ENCODE peak calls at places on chromosomes 4 and X, in ten cellular contexts. S is iPS DF 6.9; B is CD8-positive, alpha-beta memory T cell; A is GM23248; K is CD8-positive, alpha-beta T cell; J is PC-3; R is pancreas; V is CD4-positive, CD25-positive, alpha-beta regulatory T cell; I is heart right ventricle; C is upper lobe of right lung. Q is an unnamed sample.

GRCh38 chr4:82275431-82276423 is 98.1 kb downstream of the HNRNPD start:
- DNase-seq in S (no peak), B (no peak), A (no peak), K (no peak), J (no peak), R (no peak), V (no peak), I (no peak), C (no peak), Q (no peak)

GRCh38 chr4:159071969-159072765 is 30.7 kb upstream of the RAPGEF2 start:
- DNase-seq in S (no peak), B (no peak), A (no peak), K (no peak), J (no peak), R (no peak), V (no peak), I (no peak), C (no peak), Q (no peak)

GRCh38 chr4:74054483-74055032 is 16.1 kb upstream of the CXCL3 start:
- DNase-seq in S (no peak), B (no peak), A (no peak), K (no peak), J (no peak), R (no peak), V (no peak), I (no peak), C (no peak), Q (no peak)

GRCh38 chrX:12955882-12956703 is 18.8 kb upstream of the TMSB4X start:
- DNase-seq in S (no peak), B (peak; percentile 73), A (peak; percentile 72), K (no peak), J (peak; percentile 62), R (no peak), V (peak; percentile 56), I (peak; percentile 59), C (peak; percentile 82), Q (peak; percentile 63)

GRCh38 chr4:78092850-78093249 is 35.7 kb downstream of the FRAS1 start:
- DNase-seq in S (peak; percentile 52), B (no peak), A (no peak), K (no peak), J (no peak), R (no peak), V (no peak), I (no peak), C (no peak), Q (no peak)

GRCh38 chr4:20809796-20810195 is 109.5 kb downstream of the PACRGL start:
- DNase-seq in S (peak; percentile 27), B (no peak), A (no peak), K (no peak), J (peak; percentile 85), R (no peak), V (no peak), I (no peak), C (peak; percentile 73), Q (no peak)

GRCh38 chrX:63664083-63664482 is 120.9 kb downstream of the ARHGEF9 start:
- DNase-seq in S (no peak), B (no peak), A (peak; percentile 4), K (no peak), J (no peak), R (no peak), V (no peak), I (no peak), C (no peak), Q (no peak)

GRCh38 chrX:103584606-103585005 is 709 bp upstream of the TCEAL4 start:
- DNase-seq in S (no peak), B (no peak), A (no peak), K (no peak), J (peak; percentile 11), R (no peak), V (no peak), I (no peak), C (no peak), Q (no peak)

GRCh38 chrX:24927372-24927771 is 88.4 kb downstream of the ARX start:
- DNase-seq in S (no peak), B (no peak), A (no peak), K (no peak), J (no peak), R (no peak), V (no peak), I (no peak), C (no peak), Q (no peak)

GRCh38 chr4:38931125-38931524 is 63.5 kb downstream of the FAM114A1 start:
- DNase-seq in S (no peak), B (no peak), A (no peak), K (no peak), J (no peak), R (no peak), V (no peak), I (no peak), C (no peak), Q (no peak)

GRCh38 chr4:38926917-38927316 is 59.3 kb downstream of the FAM114A1 start:
- DNase-seq in S (no peak), B (no peak), A (no peak), K (no peak), J (no peak), R (no peak), V (no peak), I (no peak), C (no peak), Q (no peak)

GRCh38 chr4:38930696-38931095 is 63.1 kb downstream of the FAM114A1 start:
- DNase-seq in S (no peak), B (no peak), A (no peak), K (no peak), J (no peak), R (no peak), V (no peak), I (no peak), C (no peak), Q (no peak)

GRCh38 chr4:38930199-38930598 is 62.6 kb downstream of the FAM114A1 start:
- DNase-seq in S (no peak), B (no peak), A (no peak), K (no peak), J (no peak), R (no peak), V (no peak), I (no peak), C (no peak), Q (no peak)

GRCh38 chr4:38928886-38929285 is 61.3 kb downstream of the FAM114A1 start:
- DNase-seq in S (no peak), B (no peak), A (no peak), K (no peak), J (no peak), R (no peak), V (no peak), I (no peak), C (no peak), Q (no peak)
- H3K36me3 ChIP-seq in S (no peaks in the 10 kb centered on the region), B (no peaks in the 10 kb centered on the region), A (peaks cover 82% of the 10 kb centered on the region), K (no peaks in the 10 kb centered on the region), J (no peaks in the 10 kb centered on the region), R (peaks cover 71% of the 10 kb centered on the region), V (no peaks in the 10 kb centered on the region), I (no peaks in the 10 kb centered on the region), C (peaks cover 84% of the 10 kb centered on the region), Q (peaks cover 95% of the 10 kb centered on the region)

DNA sequence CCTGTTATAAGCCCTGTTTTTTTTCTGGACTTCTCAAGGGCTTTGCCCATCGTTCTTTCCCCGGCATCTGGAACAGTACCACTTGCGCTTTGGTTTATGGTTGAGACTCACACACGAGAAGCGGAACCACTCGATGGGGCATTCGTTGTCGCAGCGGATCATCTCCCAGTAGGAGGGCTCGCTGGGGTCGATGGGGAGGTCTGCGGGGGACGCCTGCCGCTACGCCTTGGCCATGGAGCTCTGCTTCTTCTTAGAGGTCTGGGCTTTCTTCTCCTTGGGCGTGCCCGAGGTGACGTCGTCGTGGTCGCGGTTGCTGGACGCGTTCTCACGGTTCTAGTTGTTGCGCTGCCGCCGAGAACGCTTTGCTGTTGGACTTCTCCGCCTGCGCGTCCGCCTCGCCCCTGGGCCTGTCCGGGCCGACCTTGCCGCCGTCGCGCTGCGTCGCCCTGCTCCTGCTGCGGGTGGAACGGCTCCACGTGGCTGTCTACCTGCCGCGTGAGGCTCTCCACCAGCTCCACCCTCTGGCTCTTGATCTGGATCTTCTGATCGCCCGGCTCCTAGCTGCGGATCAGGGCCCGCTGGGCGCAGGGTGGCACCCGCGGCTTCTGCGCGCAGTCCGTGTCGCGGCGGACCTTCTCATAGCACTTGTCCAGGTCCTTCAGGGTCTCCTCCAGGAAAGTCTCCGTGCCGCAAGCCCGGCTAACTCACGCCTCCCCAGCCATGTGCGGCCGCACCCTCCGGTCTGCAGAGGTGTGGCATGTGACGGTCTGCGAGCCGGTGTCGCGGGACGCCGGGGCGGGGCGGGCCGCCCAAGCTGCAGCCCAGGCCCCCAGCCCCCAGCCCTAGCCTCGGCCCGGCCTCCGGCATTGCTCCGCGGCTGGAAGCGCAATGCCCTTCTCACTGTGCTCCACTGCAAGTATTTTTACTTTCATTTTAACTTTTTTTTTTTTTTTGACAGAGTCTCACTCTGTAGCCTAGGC is 40.5 kb upstream of the OGT start:
- DNase-seq in S (no peak), B (peak; percentile 21), A (peak; percentile 80), K (peak; percentile 5), J (peak; percentile 39), R (peak; percentile 65), V (peak; percentile 44), I (peak; percentile 24), C (peak; percentile 77), Q (peak; percentile 50)
- H3K4me3 ChIP-seq in S (peak overlapping the region; percentile 41), B (peak overlapping the region; percentile 56), A (peak overlapping the region; percentile 75), K (peak overlapping the region; percentile 80), J (peak overlapping the region; percentile 69), R (peak overlapping the region; percentile 35), V (peak overlapping the region; percentile 64), I (peak overlapping the region; percentile 29), C (peak overlapping the region; percentile 62), Q (peak overlapping the region; percentile 62)

DNA sequence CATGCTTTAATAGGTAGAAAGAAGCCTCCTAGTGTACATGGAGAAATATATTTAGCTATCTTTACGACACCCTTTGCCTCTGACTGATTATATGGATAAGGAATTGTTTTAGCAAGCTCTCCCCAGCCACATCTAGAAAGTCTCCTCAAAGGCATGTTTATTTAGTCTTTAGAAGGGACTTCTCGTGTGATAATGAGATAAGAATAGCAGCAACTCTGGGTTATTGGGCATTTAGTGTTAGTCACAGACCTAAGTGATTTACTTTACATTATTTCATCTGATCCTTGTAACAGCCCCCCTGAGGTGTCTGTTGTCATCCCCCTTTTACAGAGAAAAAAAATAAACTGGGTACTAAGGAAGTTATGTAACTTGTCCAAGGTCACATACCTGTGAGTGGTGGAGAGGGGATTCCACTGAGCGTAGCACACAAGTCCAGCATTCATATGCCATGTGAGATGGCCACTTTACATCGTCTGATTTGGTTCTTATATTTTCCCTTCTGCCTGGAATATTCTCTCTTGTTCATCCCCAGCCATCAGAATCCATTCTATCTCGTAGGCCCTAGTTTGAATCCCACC is 77.7 kb downstream of the TSPAN7 start:
- DNase-seq in S (no peak), B (no peak), A (no peak), K (no peak), J (no peak), R (no peak), V (no peak), I (no peak), C (no peak), Q (no peak)
- H3K36me3 ChIP-seq in S (no peaks in the 10 kb centered on the region), B (no peaks in the 10 kb centered on the region), A (no peaks in the 10 kb centered on the region), K (no peaks in the 10 kb centered on the region), J (no peaks in the 10 kb centered on the region), R (no peaks in the 10 kb centered on the region), V (no peaks in the 10 kb centered on the region), I (no peaks in the 10 kb centered on the region), C (no peaks in the 10 kb centered on the region), Q (no peaks in the 10 kb centered on the region)

DNA sequence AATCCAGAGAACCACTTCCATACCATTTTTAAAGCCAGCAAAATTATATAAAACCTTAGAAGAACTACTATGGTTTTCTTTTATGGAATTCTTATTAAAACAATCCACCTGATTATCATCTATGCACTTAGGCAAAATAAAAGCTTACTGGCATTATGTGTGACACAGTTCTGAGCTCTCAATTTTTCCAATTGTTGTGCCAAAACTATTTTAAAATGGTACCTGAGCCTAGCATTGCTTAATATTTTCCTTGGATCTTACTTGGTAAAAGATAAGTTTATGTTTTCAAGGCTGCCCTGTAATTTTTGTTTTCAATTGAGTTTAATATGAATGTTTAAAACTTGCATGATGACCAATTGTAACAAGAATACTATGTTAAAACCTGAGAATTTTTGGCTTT is 201.3 kb downstream of the MAD2L1 start:
- DNase-seq in S (no peak), B (no peak), A (no peak), K (no peak), J (no peak), R (no peak), V (no peak), I (no peak), C (no peak), Q (no peak)
- H3K4me3 ChIP-seq in S (no peak overlapping the region), B (no peak overlapping the region), A (no peak overlapping the region), K (no peak overlapping the region), J (no peak overlapping the region), R (no peak overlapping the region), V (no peak overlapping the region), I (no peak overlapping the region), C (no peak overlapping the region), Q (no peak overlapping the region)

Q was measured in stomach.